ENCODE peak calls at places on chromosomes 3 and 15, in four cellular contexts. H, J, Q and U are unnamed samples.

GRCh38 chr3:127043041-127043641 is 60.2 kb downstream of the PLXNA1 start:
- DNase-seq in H (no peak), Q (no peak), J (no peak), U (no peak)

GRCh38 chr15:70324001-70324974 is 226.6 kb upstream of the TLE3 start:
- DNase-seq in H (no peak), J (no peak), Q (no peak), U (no peak)

GRCh38 chr3:146163584-146163983 is 2.6 kb upstream of the PLOD2 start:
- DNase-seq in Q (no peak), J (no peak), H (no peak), U (peak)

GRCh38 chr3:191476053-191476787 is 15.3 kb downstream of the PYDC2 start:
- DNase-seq in H (no peak), Q (no peak), J (peak), U (no peak)

GRCh38 chr3:17806201-17806600 is 63.8 kb upstream of the TBC1D5 start:
- DNase-seq in H (no peak), J (no peak), Q (no peak), U (no peak)

GRCh38 chr15:75989875-75990274 is 22.3 kb downstream of the NRG4 start:
- DNase-seq in J (no peak), Q (no peak), H (no peak), U (no peak)

GRCh38 chr15:31550211-31550848 is 223.7 kb downstream of the KLF13 start:
- DNase-seq in J (no peak), H (no peak), Q (no peak), U (no peak)

GRCh38 chr3:188440563-188440962 is 286.6 kb downstream of the LPP start:
- DNase-seq in H (no peak), J (no peak), Q (no peak), U (no peak)

GRCh38 chr3:39644176-39644575 is 165.2 kb upstream of the MYRIP start:
- DNase-seq in H (no peak), J (no peak), Q (no peak), U (no peak)

GRCh38 chr3:111737712-111738097 is 121.4 kb upstream of the PHLDB2 start:
- DNase-seq in J (no peak), H (peak), Q (no peak), U (no peak)

GRCh38 chr3:25711090-25711489 is 46.4 kb upstream of the TOP2B start:
- DNase-seq in H (no peak), J (no peak), Q (no peak), U (no peak)

GRCh38 chr15:90006217-90007088 is 5.3 kb downstream of the ZNF710 start:
- DNase-seq in H (no peak), Q (no peak), J (no peak), U (no peak)

GRCh38 chr3:123749716-123750115 is 134.4 kb downstream of the MYLK start:
- DNase-seq in Q (no peak), H (no peak), J (no peak), U (no peak)

DNA sequence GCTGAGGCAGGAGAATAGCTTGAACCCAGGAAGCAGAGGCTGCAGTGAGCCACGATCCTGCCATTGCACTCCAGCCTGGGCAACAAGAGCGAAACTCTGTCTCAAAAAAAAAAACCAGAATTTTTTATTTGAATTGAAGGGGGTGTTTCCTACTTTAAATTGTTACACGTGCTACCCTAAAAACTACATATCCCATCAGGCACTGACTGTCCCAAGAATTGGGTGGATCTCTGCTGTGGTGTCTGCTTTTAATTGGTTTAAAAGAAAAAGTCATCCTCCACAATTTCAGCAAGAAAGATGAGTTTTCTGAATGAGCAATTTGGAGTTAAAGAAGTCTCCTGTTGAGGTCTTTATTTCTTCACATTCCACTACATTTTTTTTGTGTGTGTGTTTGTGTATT is 2.1 kb downstream of the PDIA3 start:
- DNase-seq in H (no peak), J (no peak), Q (no peak), U (no peak)
- TF ChIP-seq POLR2A in H (no peak), J (no peak), Q (no peak), U (no peak)

GRCh38 chr3:33798418-33799201 is at the start of gene PDCD6IP:
- DNase-seq in H (peak), Q (peak), J (peak), U (peak)
- TF ChIP-seq POLR2A in H (peak), Q (peak), J (peak), U (peak)

DNA sequence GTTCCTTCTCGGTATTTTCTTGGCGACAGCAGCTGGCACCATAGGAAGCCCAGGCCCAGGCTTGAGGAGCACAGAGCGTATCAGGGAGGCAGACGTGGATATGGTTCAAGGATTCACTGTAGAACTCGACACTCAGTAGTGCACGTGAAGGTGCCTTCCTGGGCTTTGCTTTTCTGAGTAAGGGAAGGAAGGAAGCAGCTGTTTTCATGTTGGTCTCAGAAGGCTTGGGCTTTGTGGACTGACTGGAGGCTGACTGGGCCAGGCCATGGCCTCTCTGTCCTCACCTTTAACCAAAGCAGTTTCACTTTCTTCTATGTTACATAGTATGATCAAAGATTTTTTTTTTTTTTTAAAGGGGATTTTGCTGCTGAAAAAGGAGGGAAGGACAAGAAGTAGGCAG is 6.9 kb upstream of the GHRL start:
- DNase-seq in Q (no peak), J (no peak), H (no peak), U (no peak)
- TF ChIP-seq POLR2A in Q (no peak), J (no peak), H (no peak), U (no peak)

GRCh38 chr3:125141596-125142417 is 70.7 kb downstream of the SLC12A8 start:
- DNase-seq in Q (peak), H (peak), J (no peak), U (no peak)
- TF ChIP-seq POLR2A in Q (no peak), H (no peak), J (no peak), U (no peak)

DNA sequence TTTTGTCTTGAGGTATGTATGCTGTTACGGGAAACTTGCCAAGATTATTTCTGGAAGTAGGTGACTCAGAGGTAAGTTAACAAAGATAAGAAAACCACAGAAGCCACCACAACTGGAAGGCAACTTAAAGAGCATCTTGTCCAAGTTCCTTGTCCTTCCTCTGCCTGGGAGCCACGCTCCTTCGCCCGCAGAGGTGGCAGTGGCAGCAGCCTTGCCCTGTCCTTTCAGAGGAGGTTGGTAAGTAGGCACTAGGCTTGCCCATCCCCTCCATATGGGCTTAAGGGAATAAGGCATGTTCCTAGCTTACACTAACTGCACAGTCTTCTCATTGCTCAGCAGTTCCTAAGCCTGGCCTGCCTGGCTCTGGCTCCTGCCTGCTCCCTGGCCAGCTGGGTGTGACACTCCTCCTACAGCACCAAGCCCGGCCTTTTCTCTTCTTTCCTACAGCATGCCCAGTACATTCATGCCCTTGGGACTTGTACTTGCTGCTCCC is 48.0 kb upstream of the RAB6B start:
- DNase-seq in J (peak), H (no peak), Q (no peak), U (peak)
- TF ChIP-seq POLR2A in J (no peak), H (no peak), Q (no peak), U (no peak)

DNA sequence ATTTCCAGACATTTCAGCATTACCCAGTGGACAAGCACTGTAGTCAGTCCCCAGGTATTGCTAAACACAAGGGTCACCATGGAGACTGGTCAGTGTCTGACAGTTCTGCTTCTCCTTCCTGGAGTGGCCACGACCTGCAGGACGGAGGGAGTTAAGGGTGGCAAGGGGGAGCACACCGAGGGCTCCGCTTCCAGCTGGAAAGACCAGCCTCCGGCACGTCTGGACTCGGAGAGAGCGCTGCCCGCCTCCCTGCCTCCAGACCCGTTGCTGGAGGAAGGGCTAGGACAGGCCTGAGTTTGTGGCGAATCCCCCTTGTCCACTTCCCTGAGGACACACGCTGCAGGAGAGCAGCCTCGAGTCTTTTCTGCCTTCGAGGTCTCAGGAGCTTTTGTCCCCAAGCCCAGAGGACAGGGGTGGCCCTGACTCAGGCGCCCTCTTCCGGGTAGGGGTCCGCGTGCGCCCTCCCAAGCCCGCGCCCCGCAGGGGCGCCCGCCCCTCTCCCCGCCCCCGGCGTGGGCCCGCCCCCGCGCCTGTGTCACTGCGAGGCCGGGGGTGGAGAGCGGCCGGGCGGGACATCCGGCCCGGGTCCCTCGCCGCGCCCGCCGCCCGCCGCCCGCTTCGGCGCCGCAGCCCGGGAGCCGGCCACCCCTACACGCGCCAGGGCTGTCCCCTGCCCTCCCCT is at the start of gene CHST14:
- DNase-seq in H (peak), J (no peak), Q (no peak), U (peak)
- TF ChIP-seq POLR2A in H (peak), J (peak), Q (no peak), U (peak)

DNA sequence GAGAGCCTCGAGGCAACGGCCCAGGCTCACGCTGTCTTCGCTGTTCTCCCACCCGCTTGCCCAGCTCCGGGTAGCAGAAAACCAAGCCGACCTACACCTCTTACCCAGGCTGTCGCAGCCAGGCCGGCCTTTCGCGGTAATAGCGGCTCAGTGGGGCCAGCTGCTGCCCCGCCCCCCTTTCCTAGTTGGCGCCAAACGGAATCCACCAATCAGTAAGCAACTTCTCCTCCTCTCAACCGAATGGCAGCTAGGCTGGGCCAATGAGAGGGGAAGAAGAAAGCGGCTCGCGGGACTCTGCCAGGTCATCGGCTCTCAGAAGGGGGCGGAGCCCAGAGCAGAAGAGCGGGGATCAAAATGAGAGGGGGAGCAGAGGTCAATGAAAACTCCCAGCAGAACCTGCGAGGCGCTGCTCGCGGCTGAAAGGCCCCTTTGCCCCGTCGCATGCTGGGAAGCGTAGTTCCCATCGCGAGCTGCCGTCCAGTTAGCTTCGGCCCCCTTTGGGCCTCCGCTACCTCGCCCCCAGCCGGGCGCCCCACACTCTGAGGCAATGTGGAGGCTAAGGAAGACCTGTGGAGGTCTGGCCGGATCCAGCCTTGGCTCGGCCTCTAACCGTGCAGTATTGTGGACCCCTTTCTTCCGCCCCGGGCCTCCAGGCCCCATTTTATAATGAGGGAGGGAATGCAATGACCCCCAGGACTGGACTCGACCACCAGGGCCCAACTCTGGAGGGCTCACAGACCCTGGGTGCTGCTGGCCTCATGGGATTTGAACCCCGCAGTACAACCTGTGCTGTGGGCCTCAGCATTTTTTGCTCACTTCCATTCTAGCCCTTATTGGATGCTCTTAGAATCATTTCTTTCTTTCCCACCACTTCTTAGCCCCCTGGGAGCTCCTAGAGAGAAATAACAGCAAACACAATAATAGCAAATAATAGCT is at the start of gene CDC25A:
- DNase-seq in J (peak), Q (peak), H (peak), U (peak)
- TF ChIP-seq POLR2A in J (peak), Q (no peak), H (no peak), U (peak)